ENCODE peak calls at places on chromosomes 13 and 19, in ten cellular contexts. Z is NCI-H1105; K is SW480; V is neural crest cell; X is G401; R is activated naive CD8-positive, alpha-beta T cell treated with anti-CD3 and anti-CD28 coated beads for 36 hours; G is bronchial epithelial cell; U is C1 segment of cervical spinal cord; A is stimulated activated naive CD8-positive, alpha-beta T cell treated with anti-CD3 and anti-CD28 coated beads, Interleukin-15, amount 100 ng/mL, for 72 hours; J is AG20443. B is an unnamed sample.

GRCh38 chr13:40259899-40260298 is 406.5 kb downstream of the FOXO1 start:
- DNase-seq in J (no peak), U (no peak), Z (no peak), K (no peak), X (no peak), V (no peak), R (no peak), A (no peak), G (no peak), B (no peak)

GRCh38 chr19:44539236-44539819 is 9.9 kb upstream of the CEACAM20 start:
- DNase-seq in U (no peak), J (peak), V (no peak), R (no peak), Z (no peak), G (peak), X (no peak), A (no peak), K (no peak), B (no peak)

GRCh38 chr19:16902545-16902944 is 13.7 kb downstream of the F2RL3 start:
- DNase-seq in V (no peak), G (no peak), K (no peak), R (no peak), U (no peak), J (no peak), X (no peak), A (no peak), Z (no peak), B (no peak)

GRCh38 chr19:8145969-8146368 is 3.4 kb downstream of the FBN3 start:
- DNase-seq in R (no peak), J (no peak), A (no peak), G (no peak), U (no peak), V (no peak), Z (no peak), K (peak), X (no peak), B (no peak)

GRCh38 chr13:99416411-99417121 is 84.7 kb upstream of the TM9SF2 start:
- DNase-seq in J (no peak), X (no peak), R (no peak), G (no peak), A (no peak), K (no peak), U (no peak), V (no peak), Z (no peak), B (no peak)

GRCh38 chr13:28412981-28413380 is 81.9 kb downstream of the FLT1 start:
- DNase-seq in K (no peak), R (no peak), Z (no peak), A (no peak), J (no peak), V (no peak), X (no peak), U (no peak), G (no peak), B (no peak)

GRCh38 chr13:93244918-93245280 is 18.3 kb downstream of the GPC6 start:
- DNase-seq in X (no peak), K (no peak), V (no peak), J (peak), U (no peak), A (no peak), R (no peak), Z (no peak), G (peak), B (no peak)

GRCh38 chr13:65932587-65933239 is 1297.4 kb downstream of the PCDH9 start:
- DNase-seq in U (no peak), V (no peak), A (no peak), G (peak), Z (no peak), K (no peak), X (no peak), J (no peak), R (no peak), B (no peak)

GRCh38 chr19:33207040-33207620 is 13.0 kb downstream of the LRP3 start:
- DNase-seq in K (no peak), G (no peak), V (no peak), J (no peak), R (no peak), A (no peak), X (no peak), Z (no peak), U (no peak), B (no peak)